ENCODE peak calls at places on chromosomes 4 and X, in six cellular contexts. F, B, T, S, M and Y are unnamed samples.

GRCh38 chrX:41684138-41684537 is 4.6 kb upstream of the GPR34 start:
- DNase-seq in F (no peak), S (no peak), M (no peak), B (no peak), T (no peak), Y (no peak)

GRCh38 chr4:5708171-5708828 is at the start of gene EVC2:
- DNase-seq in B (peak), S (peak), T (peak), F (peak), M (no peak), Y (no peak)

GRCh38 chr4:14384824-14385223 is 617.5 kb upstream of the CPEB2 start:
- DNase-seq in F (no peak), S (no peak), M (no peak), B (no peak), T (no peak), Y (no peak)

GRCh38 chrX:44017726-44018125 is 44.5 kb upstream of the NDP start:
- DNase-seq in B (no peak), M (no peak), T (no peak), F (no peak), S (no peak), Y (no peak)

GRCh38 chr4:174134361-174134760 is 149.1 kb downstream of the FBXO8 start:
- DNase-seq in B (no peak), F (no peak), T (no peak), S (no peak), M (no peak), Y (no peak)

GRCh38 chrX:107683124-107683895 is 55.0 kb downstream of the PRPS1 start:
- DNase-seq in T (no peak), B (no peak), M (no peak), F (no peak), S (no peak), Y (no peak)

GRCh38 chr4:88333741-88334405 is 44.8 kb upstream of the HERC6 start:
- DNase-seq in S (no peak), T (no peak), M (no peak), B (no peak), F (no peak), Y (no peak)

GRCh38 chrX:132092439-132093065 is 35.3 kb downstream of the FRMD7 start:
- DNase-seq in S (peak), T (peak), M (peak), B (peak), F (peak), Y (peak)

GRCh38 chr4:36256398-36256828 is 12.1 kb upstream of the ARAP2 start:
- DNase-seq in F (no peak), S (no peak), M (peak), T (no peak), B (no peak), Y (no peak)

GRCh38 chr4:141635726-141636076 is 682 bp upstream of the IL15 start:
- DNase-seq in B (no peak), T (no peak), S (no peak), M (no peak), F (no peak), Y (no peak)

GRCh38 chr4:2338754-2339457 is 77.0 kb upstream of the MXD4 start:
- DNase-seq in S (peak), M (no peak), F (no peak), T (no peak), B (no peak), Y (no peak)

GRCh38 chr4:15921592-15921932 is 17.0 kb downstream of the FGFBP1 start:
- DNase-seq in S (no peak), T (no peak), F (no peak), M (no peak), B (no peak), Y (no peak)

GRCh38 chr4:35124116-35124515 is 1120.2 kb downstream of the ARAP2 start:
- DNase-seq in S (no peak), T (no peak), M (no peak), F (no peak), B (no peak), Y (no peak)

GRCh38 chr4:32341342-32341741 is 1621.2 kb downstream of the PCDH7 start:
- DNase-seq in B (no peak), S (no peak), M (no peak), T (no peak), F (no peak), Y (no peak)

GRCh38 chrX:154353172-154353843 is 21.1 kb downstream of the FLNA start:
- DNase-seq in F (no peak), S (no peak), B (no peak), T (no peak), M (no peak), Y (no peak)

GRCh38 chr4:76311896-76312331 is 5.4 kb downstream of the STBD1 start:
- DNase-seq in S (no peak), B (no peak), M (no peak), F (no peak), T (no peak), Y (no peak)

GRCh38 chr4:183634086-183634485 is 24.9 kb downstream of the RWDD4 start:
- DNase-seq in B (no peak), S (no peak), T (no peak), F (no peak), M (no peak), Y (no peak)

GRCh38 chrX:153387987-153388721 is 13.0 kb downstream of the PNMA6E start:
- DNase-seq in S (peak), T (no peak), F (no peak), M (no peak), B (no peak), Y (no peak)

GRCh38 chrX:140088438-140088837 is 123.1 kb upstream of the CXorf66 start:
- DNase-seq in S (no peak), M (no peak), T (no peak), F (no peak), B (no peak), Y (no peak)

GRCh38 chr4:110626532-110627153 is 3.8 kb upstream of the PITX2 start:
- DNase-seq in F (no peak), T (no peak), S (peak), B (no peak), M (no peak), Y (no peak)